ENCODE peak calls at places on chromosomes 3 and 15, in nine cellular contexts. D, R, P, A, F, Q, U, S and B are unnamed samples.

GRCh38 chr3:195508185-195508584 is 34.9 kb downstream of the PPP1R2 start:
- DNase-seq in U (no peak), A (no peak), Q (no peak), D (no peak), P (no peak), S (peak), F (no peak), R (no peak), B (no peak)

GRCh38 chr15:68411735-68412134 is 20.2 kb downstream of the ITGA11 start:
- DNase-seq in U (no peak), Q (no peak), A (no peak), F (no peak), S (no peak), D (no peak), P (no peak), R (peak), B (no peak)

GRCh38 chr3:129703913-129704312 is 97.4 kb upstream of the PLXND1 start:
- DNase-seq in P (no peak), S (no peak), R (no peak), F (no peak), Q (no peak), D (no peak), A (no peak), U (no peak), B (no peak)

GRCh38 chr3:11545186-11545851 is 98.4 kb downstream of the VGLL4 start:
- DNase-seq in P (no peak), Q (no peak), U (peak), R (no peak), D (no peak), S (no peak), A (peak), F (no peak), B (no peak)

GRCh38 chr3:75042941-75043340 is 428.5 kb upstream of the CNTN3 start:
- DNase-seq in D (no peak), R (no peak), Q (no peak), A (no peak), F (no peak), U (no peak), P (no peak), S (no peak), B (no peak)

GRCh38 chr15:48177383-48177874 is 666 bp downstream of the MYEF2 start:
- DNase-seq in A (peak), Q (peak), S (peak), R (peak), U (no peak), D (no peak), P (peak), F (no peak), B (no peak)

GRCh38 chr15:70474682-70475438 is 288.5 kb downstream of the UACA start:
- DNase-seq in D (no peak), P (peak), S (peak), F (no peak), A (no peak), U (peak), Q (peak), R (no peak), B (peak)

GRCh38 chr3:30142946-30143345 is 463.5 kb upstream of the TGFBR2 start:
- DNase-seq in D (no peak), S (no peak), A (no peak), Q (no peak), P (no peak), F (no peak), R (no peak), U (no peak), B (no peak)

GRCh38 chr15:62928242-62928995 is 114.1 kb upstream of the TPM1 start:
- DNase-seq in P (no peak), S (peak), F (no peak), D (no peak), Q (no peak), A (peak), U (peak), R (no peak), B (peak)

GRCh38 chr3:70849911-70850699 is 537.7 kb upstream of the MDFIC2 start:
- DNase-seq in D (peak), A (no peak), R (no peak), F (no peak), S (peak), U (no peak), P (no peak), Q (no peak), B (peak)

GRCh38 chr3:67647390-67647878 is 7.0 kb downstream of the SUCLG2 start:
- DNase-seq in A (no peak), P (no peak), D (peak), F (no peak), R (no peak), S (peak), Q (no peak), U (peak), B (peak)

GRCh38 chr15:92288755-92289154 is 104.9 kb upstream of the ST8SIA2 start:
- DNase-seq in S (no peak), D (no peak), Q (no peak), F (no peak), R (no peak), U (no peak), P (no peak), A (no peak), B (no peak)

GRCh38 chr15:62483817-62484216 is 318.7 kb upstream of the C2CD4B start:
- DNase-seq in R (no peak), S (no peak), P (no peak), Q (no peak), F (no peak), U (peak), A (no peak), D (peak), B (no peak)

GRCh38 chr3:53597136-53597915 is 102.9 kb downstream of the CACNA1D start:
- DNase-seq in R (no peak), F (no peak), D (no peak), Q (no peak), P (no peak), U (no peak), S (peak), A (no peak), B (no peak)

GRCh38 chr3:138331143-138331894 is 1.7 kb upstream of the NME9 start:
- DNase-seq in S (no peak), Q (no peak), D (no peak), F (no peak), P (no peak), A (no peak), R (no peak), U (no peak), B (no peak)

GRCh38 chr3:85960793-85961192 is 1002.0 kb downstream of the CADM2 start:
- DNase-seq in R (no peak), S (no peak), P (no peak), A (no peak), Q (no peak), U (no peak), D (no peak), F (no peak), B (no peak)

GRCh38 chr3:64196236-64196929 is 28.9 kb downstream of the PRICKLE2 start:
- DNase-seq in R (no peak), U (no peak), P (no peak), D (no peak), A (no peak), F (no peak), Q (no peak), S (no peak), B (no peak)